ENCODE peak calls at places on chromosomes 7 and 10, in seven cellular contexts. U is SK-N-SH, S is mammary epithelial cell, C is colonic mucosa, M is H9, V is PC-3, Q is IMR-90. A is an unnamed sample.

GRCh38 chr7:37208528-37208927 is 240.1 kb downstream of the ELMO1 start:
- DNase-seq in M (peak), U (peak), S (peak), Q (peak), C (peak), V (peak), A (peak)

GRCh38 chr10:6461961-6462360 is 118.1 kb downstream of the PRKCQ start:
- DNase-seq in S (no peak), V (no peak), C (no peak), U (no peak), Q (no peak), M (no peak), A (no peak)

GRCh38 chr7:144037414-144038096 is 11.2 kb upstream of the OR2A5 start:
- DNase-seq in V (no peak), M (no peak), C (no peak), S (no peak), Q (no peak), U (no peak), A (no peak)

GRCh38 chr7:115289966-115290365 is 368.1 kb downstream of the MDFIC start:
- DNase-seq in S (no peak), U (no peak), C (no peak), V (no peak), M (no peak), Q (peak), A (no peak)

GRCh38 chr7:131543298-131543697 is 13.1 kb downstream of the PODXL start:
- DNase-seq in V (no peak), U (no peak), Q (no peak), M (no peak), S (no peak), C (no peak), A (no peak)

GRCh38 chr7:125256446-125256845 is 326.8 kb upstream of the POT1 start:
- DNase-seq in U (no peak), C (no peak), M (no peak), Q (no peak), S (peak), V (no peak), A (no peak)

GRCh38 chr10:129089341-129089740 is 377.7 kb upstream of the MGMT start:
- DNase-seq in U (no peak), Q (no peak), C (peak), M (no peak), S (no peak), V (no peak), A (no peak)

GRCh38 chr7:13945670-13946069 is 43.8 kb downstream of the ETV1 start:
- DNase-seq in C (no peak), S (no peak), U (peak), V (no peak), M (no peak), Q (no peak), A (no peak)

GRCh38 chr7:107213193-107213788 is 44.5 kb downstream of the HBP1 start:
- DNase-seq in C (no peak), M (peak), Q (no peak), V (no peak), U (no peak), S (no peak), A (peak)

GRCh38 chr10:30092151-30092790 is 32.9 kb upstream of the JCAD start:
- DNase-seq in S (peak), V (peak), C (no peak), U (no peak), Q (peak), M (no peak), A (no peak)

GRCh38 chr7:158706273-158706704 is 1.7 kb upstream of the NCAPG2 start:
- DNase-seq in Q (no peak), S (no peak), C (no peak), M (no peak), U (no peak), V (no peak), A (no peak)

GRCh38 chr7:158705234-158705890 is 758 bp upstream of the NCAPG2 start:
- DNase-seq in S (no peak), Q (no peak), V (peak), C (no peak), M (no peak), U (peak), A (no peak)

GRCh38 chr7:158704524-158705233 is at the start of gene NCAPG2:
- DNase-seq in S (peak), C (peak), V (peak), Q (peak), U (peak), M (peak), A (peak)

GRCh38 chr7:158707610-158708009 is 3.0 kb upstream of the NCAPG2 start:
- DNase-seq in U (no peak), Q (no peak), S (no peak), M (no peak), V (no peak), C (no peak), A (peak)

GRCh38 chr7:158706710-158707590 is 2.3 kb upstream of the NCAPG2 start:
- DNase-seq in U (no peak), Q (no peak), C (no peak), M (no peak), S (no peak), V (no peak), A (no peak)
- TF ChIP-seq CTCF in U (no peak), Q (no peak), C (no peak), M (no peak), S (no peak), V (no peak), A (no peak)

GRCh38 chr10:50631052-50631451 is 7.3 kb upstream of the SGMS1 start:
- DNase-seq in V (no peak), M (no peak), U (no peak), C (no peak), S (no peak), Q (no peak), A (no peak)
- H3K9ac ChIP-seq in V (no peak), M (no peak), U (no peak), C (no peak), S (no peak), Q (no peak), A (no peak)

DNA sequence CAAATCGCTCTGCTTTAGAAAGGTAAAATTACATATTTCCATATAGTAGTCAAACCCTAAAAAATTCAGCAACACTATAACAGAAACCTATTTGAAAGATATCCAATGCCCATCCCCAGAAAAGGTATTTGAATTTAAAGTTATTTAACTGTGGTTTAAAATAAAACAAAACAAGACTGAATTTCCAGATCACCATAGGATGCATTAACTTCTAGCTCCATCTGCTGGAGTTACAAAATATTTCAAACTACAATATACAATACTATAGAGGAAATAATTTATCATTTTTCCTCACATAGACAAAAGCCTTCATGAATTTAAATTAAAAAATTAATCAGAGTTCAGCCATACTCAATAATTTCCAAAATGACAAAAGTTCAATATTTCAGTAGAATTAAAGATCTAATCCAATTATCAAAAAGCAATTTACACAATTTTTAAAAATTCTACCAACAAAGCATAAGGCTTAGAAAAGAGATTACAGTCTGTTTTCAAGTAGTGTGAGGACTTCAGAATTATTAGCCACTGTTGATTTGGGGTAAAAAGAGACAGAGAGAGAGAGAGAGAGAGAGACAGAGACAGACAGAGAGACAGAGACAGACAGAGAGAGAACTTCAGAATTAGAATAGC is 75.9 kb downstream of the LMBR1 start:
- DNase-seq in M (no peak), Q (peak), C (no peak), U (peak), V (peak), S (no peak), A (no peak)
- TF ChIP-seq CTCF in M (peak), Q (peak), C (peak), U (peak), V (peak), S (peak), A (peak)

DNA sequence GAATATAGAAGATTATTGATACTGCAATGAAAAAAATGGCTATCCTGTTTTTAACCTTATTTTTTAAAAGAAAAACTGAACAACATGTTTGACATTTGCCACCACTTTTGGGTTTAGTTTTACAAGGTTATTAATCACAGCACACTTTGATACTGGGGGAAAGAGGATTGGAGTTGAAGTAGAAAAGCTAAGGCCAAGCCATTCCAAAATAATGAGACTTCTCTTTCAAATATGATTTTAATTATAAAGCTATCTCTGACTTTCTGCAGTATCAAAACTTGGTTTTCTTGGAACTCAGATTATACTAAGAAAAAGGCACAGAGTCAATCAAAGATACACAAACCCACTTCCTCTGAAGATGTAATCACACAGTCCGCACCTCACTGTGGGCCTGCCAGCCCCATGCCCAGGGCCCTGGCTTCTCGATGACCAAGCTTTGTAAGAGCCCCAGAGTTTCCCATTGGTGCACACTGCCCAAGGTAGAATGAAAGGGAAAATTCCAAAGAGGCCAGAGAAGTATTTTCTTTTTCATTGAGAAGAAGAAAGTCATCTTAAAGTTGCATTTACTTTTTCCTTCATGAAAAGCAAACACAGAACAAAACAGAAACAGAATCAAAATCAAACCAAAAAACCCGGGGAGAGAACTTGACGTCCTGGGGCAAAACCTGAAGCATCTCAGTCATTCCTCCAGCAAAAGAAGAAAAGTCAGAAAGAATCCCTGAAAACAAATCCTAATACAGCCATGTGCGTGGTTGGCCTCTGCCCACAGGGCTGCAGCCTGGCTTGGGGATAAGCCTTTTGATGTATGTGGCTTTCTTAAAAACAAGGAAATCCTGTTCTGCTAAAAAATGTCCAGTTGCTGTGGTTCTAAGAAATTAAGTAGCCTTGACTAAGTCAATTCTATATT is 187.7 kb upstream of the KLF6 start:
- DNase-seq in C (no peak), Q (no peak), M (no peak), U (no peak), V (no peak), S (no peak), A (no peak)
- H3K9ac ChIP-seq in C (no peak), Q (no peak), M (no peak), U (no peak), V (no peak), S (peak), A (no peak)

DNA sequence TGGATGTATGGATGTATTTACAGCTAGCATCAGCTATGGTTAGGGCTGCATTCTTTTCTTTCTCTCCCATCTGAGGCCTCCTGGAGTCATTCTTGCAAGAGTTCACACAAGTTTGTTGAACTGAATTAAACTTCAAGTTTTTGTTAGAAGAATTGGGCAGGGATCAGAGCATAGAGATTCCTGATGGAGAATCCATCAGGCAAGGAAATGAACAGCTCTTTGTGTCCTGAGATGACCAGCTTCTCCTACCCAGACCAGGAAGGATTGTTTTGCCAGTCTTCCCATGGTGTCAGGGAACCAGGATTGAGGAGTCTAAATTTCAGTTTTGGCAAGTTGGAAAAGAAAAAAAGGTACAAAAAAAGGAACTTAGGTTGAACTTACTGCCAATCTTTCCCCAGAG is 60.4 kb downstream of the AHCYL2 start:
- DNase-seq in M (no peak), Q (peak), V (no peak), S (no peak), C (no peak), U (no peak), A (no peak)
- TF ChIP-seq CTCF in M (no peak), Q (no peak), V (no peak), S (no peak), C (no peak), U (no peak), A (no peak)

DNA sequence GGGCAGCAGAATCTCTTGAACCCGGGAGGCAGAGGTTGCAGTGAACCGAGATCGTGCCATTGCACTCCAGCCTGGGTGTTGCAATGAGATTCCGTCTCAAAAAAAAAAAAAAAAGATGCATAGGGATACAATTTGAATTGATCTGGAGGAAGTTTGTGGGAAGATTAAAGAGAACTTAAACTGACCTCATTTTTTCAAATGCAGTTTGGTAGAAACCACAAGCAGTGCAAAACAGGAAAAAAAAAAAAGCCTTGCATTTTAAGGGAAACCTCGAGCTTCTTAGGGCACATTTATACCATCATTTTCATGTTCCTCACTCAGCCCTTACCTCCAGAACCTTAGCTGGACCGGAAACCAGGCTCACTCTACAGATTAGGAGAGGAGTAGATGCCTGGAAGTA is 2.8 kb downstream of the KCTD7 start:
- DNase-seq in V (no peak), Q (no peak), M (no peak), S (no peak), C (no peak), U (no peak), A (no peak)
- H3K9ac ChIP-seq in V (no peak), Q (no peak), M (no peak), S (no peak), C (no peak), U (no peak), A (no peak)

A was measured in endodermal cell.